ENCODE peak calls at places on chromosomes 5 and 9, in six cellular contexts. F is pancreas; V is RWPE2; T is gastrocnemius medialis; I is CD8-positive, alpha-beta T cell; S is tibial artery. D is an unnamed sample.

GRCh38 chr9:99004717-99005460 is 61.2 kb downstream of the COL15A1 start:
- DNase-seq in T (no peak), I (no peak), S (no peak), F (no peak), V (no peak), D (no peak)

GRCh38 chr9:13899924-13900323 is 414.0 kb downstream of the NFIB start:
- DNase-seq in T (no peak), S (no peak), V (no peak), F (no peak), I (no peak), D (no peak)

GRCh38 chr5:114308017-114308416 is 53.9 kb upstream of the KCNN2 start:
- DNase-seq in I (no peak), F (no peak), V (no peak), S (no peak), T (no peak), D (no peak)

GRCh38 chr5:126454081-126454480 is 30.9 kb downstream of the GRAMD2B start:
- DNase-seq in V (no peak), F (no peak), S (no peak), T (no peak), I (no peak), D (no peak)

GRCh38 chr5:153719324-153719723 is 228.9 kb downstream of the GRIA1 start:
- DNase-seq in S (no peak), T (no peak), V (no peak), I (no peak), F (no peak), D (no peak)

GRCh38 chr9:136291306-136292025 is 12.4 kb downstream of the CCDC187 start:
- DNase-seq in V (no peak), I (no peak), T (no peak), F (no peak), S (no peak), D (no peak)

GRCh38 chr5:61447780-61448495 is 115.9 kb downstream of the ZSWIM6 start:
- DNase-seq in V (no peak), S (no peak), I (no peak), T (no peak), F (no peak), D (no peak)

GRCh38 chr5:157530226-157530972 is 45.2 kb downstream of the ADAM19 start:
- DNase-seq in T (no peak), V (no peak), F (no peak), I (no peak), S (no peak), D (no peak)

GRCh38 chr5:170760126-170760525 is 23.4 kb upstream of the GABRP start:
- DNase-seq in V (no peak), I (no peak), T (no peak), S (no peak), F (no peak), D (no peak)

GRCh38 chr9:117454711-117455110 is 39.9 kb upstream of the ASTN2 start:
- DNase-seq in V (no peak), F (no peak), I (no peak), T (no peak), S (no peak), D (no peak)

GRCh38 chr5:177430146-177430951 is 3.9 kb downstream of the GRK6 start:
- DNase-seq in T (no peak), V (no peak), F (no peak), S (no peak), I (no peak), D (no peak)

GRCh38 chr5:177427919-177428573 is 1.6 kb downstream of the GRK6 start:
- DNase-seq in F (no peak), I (no peak), V (no peak), S (no peak), T (no peak), D (no peak)

GRCh38 chr5:177427211-177427822 is 841 bp downstream of the GRK6 start:
- DNase-seq in T (no peak), F (no peak), I (no peak), V (no peak), S (no peak), D (no peak)

GRCh38 chr5:177429248-177430045 is 3.0 kb downstream of the GRK6 start:
- DNase-seq in F (no peak), T (peak; percentile 60), S (peak; percentile 66), I (peak; percentile 75), V (no peak), D (peak; percentile 82)

DNA sequence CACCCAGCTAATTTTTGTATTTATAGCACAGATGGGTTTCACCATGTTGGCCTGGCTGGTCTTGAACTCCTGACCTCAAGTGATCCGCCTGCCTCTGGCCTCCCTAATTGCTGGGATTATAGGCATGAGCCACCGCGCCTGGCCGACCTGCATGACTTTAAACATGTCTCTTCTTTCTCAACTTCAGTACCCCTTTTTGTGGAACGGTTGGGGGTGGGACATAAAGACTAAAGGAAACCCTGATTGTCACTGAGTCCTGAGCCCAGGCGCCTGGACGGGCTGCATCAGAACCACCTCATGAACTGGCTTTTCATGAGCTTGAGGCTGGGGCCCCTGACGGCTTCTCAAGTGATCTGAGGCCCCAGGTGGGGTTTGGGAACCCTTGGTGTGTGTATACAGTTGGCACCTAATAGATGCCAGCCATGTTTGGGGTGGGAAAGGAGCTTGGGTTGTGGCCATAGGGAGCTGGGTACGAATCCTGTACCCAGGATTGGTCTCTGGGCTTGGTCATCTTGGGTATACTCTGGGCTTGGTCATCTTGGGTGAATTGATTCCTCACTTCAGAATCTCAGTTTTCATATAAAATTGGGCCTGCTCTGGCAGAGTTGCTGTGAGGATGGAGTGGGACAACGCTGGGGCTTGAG is 2.2 kb downstream of the GRK6 start:
- DNase-seq in S (no peak), I (no peak), F (no peak), T (no peak), V (no peak), D (no peak)
- H3K4me3 ChIP-seq in S (no peak overlapping the region), I (peak overlapping the region; percentile 98), F (no peak overlapping the region), T (no peak overlapping the region), V (no peak overlapping the region), D (no peak overlapping the region)

DNA sequence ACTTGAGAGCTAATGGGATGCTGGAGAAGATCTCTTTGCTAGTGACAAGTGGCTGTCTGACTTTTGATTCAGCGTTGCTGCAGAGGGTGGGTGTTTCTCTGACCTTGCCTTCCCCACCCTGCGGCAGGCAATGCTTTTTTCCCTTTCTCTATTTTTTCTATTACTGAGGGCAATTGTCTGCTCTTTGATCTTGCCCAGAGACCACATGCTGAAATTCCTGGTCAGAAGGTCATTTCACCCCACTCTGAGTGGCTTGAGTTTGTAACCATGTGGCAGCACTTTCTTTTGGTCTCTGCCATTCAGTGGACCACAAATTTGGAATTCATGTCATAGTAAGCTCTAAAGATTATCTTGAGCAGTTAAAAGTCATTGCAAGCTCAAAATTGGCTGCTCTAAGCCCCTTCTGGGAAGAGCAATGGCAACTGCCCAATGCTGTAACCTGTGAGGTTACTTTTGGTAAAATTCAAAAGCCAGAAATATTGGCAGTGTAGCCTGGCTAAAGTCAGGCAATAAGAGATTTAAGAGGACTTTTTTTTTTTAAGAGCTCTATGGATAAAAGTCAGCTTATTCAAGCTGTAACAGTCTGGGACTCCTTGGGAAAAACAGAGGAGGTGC is 30.4 kb upstream of the MTMR12 start:
- DNase-seq in I (no peak), V (no peak), S (no peak), T (no peak), F (no peak), D (no peak)
- H3K9me3 ChIP-seq in I (peaks cover 3% of the 10 kb centered on the region), V (peaks cover 22% of the 10 kb centered on the region), S (no peaks in the 10 kb centered on the region), T (no peaks in the 10 kb centered on the region), F (no peaks in the 10 kb centered on the region), D (peaks cover 6% of the 10 kb centered on the region)

DNA sequence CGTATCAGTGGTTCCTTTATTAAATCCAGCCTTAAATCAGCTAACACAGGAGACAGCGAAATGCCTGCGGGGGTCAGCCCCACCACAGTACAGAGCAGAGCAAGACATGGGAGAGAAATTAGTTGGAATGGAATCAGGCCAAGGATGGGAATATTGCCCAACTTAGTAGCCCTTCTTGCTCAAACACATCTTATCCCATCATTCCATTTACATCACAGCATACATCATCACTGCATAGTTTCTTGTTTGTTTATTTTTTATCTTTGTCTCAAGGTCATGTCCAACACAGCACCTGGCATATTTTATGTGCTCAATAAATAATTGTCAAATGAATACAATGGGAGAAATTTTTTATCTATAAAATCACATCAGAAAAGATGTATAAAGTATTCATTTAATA is 34.3 kb upstream of the DAB2 start:
- DNase-seq in S (no peak), I (no peak), V (no peak), F (no peak), T (no peak), D (no peak)
- H3K4me3 ChIP-seq in S (no peak overlapping the region), I (no peak overlapping the region), V (no peak overlapping the region), F (no peak overlapping the region), T (no peak overlapping the region), D (no peak overlapping the region)

GRCh38 chr9:7185612-7186011 is 427.8 kb downstream of the KDM4C start:
- DNase-seq in S (no peak), I (no peak), T (no peak), V (no peak), F (no peak), D (no peak)
- H3K9me3 ChIP-seq in S (peaks cover 6% of the 10 kb centered on the region), I (no peaks in the 10 kb centered on the region), T (no peaks in the 10 kb centered on the region), V (no peaks in the 10 kb centered on the region), F (no peaks in the 10 kb centered on the region), D (peaks cover 16% of the 10 kb centered on the region)

DNA sequence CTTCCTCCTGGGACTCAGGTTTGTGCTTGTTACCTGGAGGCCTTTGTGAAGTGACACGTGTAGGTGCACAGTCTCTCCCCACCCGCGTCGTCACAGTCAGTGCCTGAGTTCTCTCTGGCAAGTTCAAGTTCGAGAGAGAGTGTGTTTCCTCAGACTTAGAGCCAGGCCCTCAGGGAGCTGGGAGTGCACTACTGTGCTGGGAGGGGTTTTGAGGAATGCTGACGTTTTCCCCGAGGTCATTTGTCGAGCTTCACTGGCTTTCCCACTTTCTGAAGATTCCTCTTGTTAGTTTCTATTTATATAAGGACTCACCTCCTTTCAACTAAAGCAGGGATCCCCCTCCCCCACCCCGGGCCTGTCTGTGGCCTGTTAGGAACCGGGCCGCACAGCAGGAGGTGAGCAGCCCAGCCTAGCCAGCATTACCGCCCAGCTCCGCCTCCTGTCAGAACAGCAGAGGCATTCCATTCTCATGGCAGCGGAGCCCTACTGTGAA is 209.2 kb downstream of the DIRAS2 start:
- DNase-seq in T (no peak), V (no peak), S (no peak), F (peak; percentile 17), I (no peak), D (peak; percentile 78)
- H3K4me3 ChIP-seq in T (no peak overlapping the region), V (no peak overlapping the region), S (no peak overlapping the region), F (no peak overlapping the region), I (no peak overlapping the region), D (no peak overlapping the region)

GRCh38 chr9:134178781-134179551 is 14.6 kb upstream of the RNU6ATAC start:
- DNase-seq in I (no peak), T (peak; percentile 61), V (peak; percentile 61), S (peak; percentile 71), F (peak; percentile 22), D (no peak)
- H3K9me3 ChIP-seq in I (no peaks in the 10 kb centered on the region), T (no peaks in the 10 kb centered on the region), V (no peaks in the 10 kb centered on the region), S (no peaks in the 10 kb centered on the region), F (no peaks in the 10 kb centered on the region), D (no peaks in the 10 kb centered on the region)

DNA sequence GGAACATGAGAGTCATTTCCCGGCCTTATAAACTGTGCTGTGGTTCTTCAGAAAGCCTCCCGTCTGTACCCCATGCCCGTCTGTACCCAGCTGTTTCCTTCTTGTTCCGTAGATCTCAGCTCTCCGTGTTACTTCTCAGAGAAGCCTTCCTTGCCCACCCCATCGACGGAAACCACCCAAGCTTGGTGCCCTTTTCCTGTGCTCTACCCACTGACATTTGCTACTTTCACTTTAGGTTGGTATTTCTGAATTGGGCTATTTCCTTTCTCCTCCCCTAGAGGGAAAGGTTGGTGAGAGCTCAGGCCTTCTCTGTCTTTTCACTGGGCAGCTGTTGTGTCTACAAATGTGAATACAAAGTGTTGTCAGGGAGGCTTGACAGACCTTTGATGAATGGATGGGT is 764.5 kb upstream of the ADAMTS16 start:
- DNase-seq in S (no peak), T (no peak), V (no peak), F (no peak), I (no peak), D (no peak)
- H3K4me3 ChIP-seq in S (no peak overlapping the region), T (no peak overlapping the region), V (no peak overlapping the region), F (no peak overlapping the region), I (no peak overlapping the region), D (no peak overlapping the region)

GRCh38 chr9:90767523-90768100 is 34.0 kb upstream of the SYK start:
- DNase-seq in V (no peak), F (no peak), T (no peak), I (no peak), S (no peak), D (no peak)
- H3K9me3 ChIP-seq in V (peaks cover 9% of the 10 kb centered on the region), F (no peaks in the 10 kb centered on the region), T (no peaks in the 10 kb centered on the region), I (no peaks in the 10 kb centered on the region), S (no peaks in the 10 kb centered on the region), D (no peaks in the 10 kb centered on the region)